ENCODE peak calls at places on chromosomes 6 and 20, in nine cellular contexts. G is RWPE1; V is caudate nucleus; J is activated CD8-positive, alpha-beta T cell treated with anti-CD3 and anti-CD28 coated beads for 36 hours; C is 8988T; T is astrocyte of the spinal cord; W is endothelial cell; F is stimulated activated CD8-positive, alpha-beta memory T cell treated with anti-CD3 and anti-CD28 coated beads, Interleukin-7, amount 100 ng/mL, for 1 hour; Q is activated naive CD8-positive, alpha-beta T cell treated with anti-CD3 and anti-CD28 coated beads, Interleukin-2, amount 50 U/mL, for 24 hours. Z is an unnamed sample.

GRCh38 chr6:163745566-163746400 is 331.3 kb downstream of the QKI start:
- DNase-seq in V (no peak), T (peak), C (peak), J (no peak), Q (no peak), W (no peak), G (peak), F (no peak), Z (peak)

GRCh38 chr20:51480507-51481270 is 61.8 kb downstream of the NFATC2 start:
- DNase-seq in G (no peak), J (peak), V (no peak), T (no peak), Q (peak), W (no peak), F (no peak), C (no peak), Z (no peak)

GRCh38 chr6:41687501-41688175 is 47.8 kb downstream of the TFEB start:
- DNase-seq in T (no peak), J (no peak), Q (no peak), C (no peak), V (no peak), F (no peak), W (no peak), G (no peak), Z (no peak)

GRCh38 chr6:22838346-22838745 is 269.0 kb downstream of the HDGFL1 start:
- DNase-seq in C (no peak), J (no peak), T (peak), F (no peak), G (no peak), W (no peak), Q (no peak), V (no peak), Z (no peak)

GRCh38 chr6:74091133-74091793 is 395.3 kb downstream of the CD109 start:
- DNase-seq in V (no peak), Q (no peak), G (peak), F (no peak), T (peak), J (no peak), C (no peak), W (no peak), Z (peak)

GRCh38 chr20:44916586-44916985 is 6.7 kb downstream of the PABPC1L start:
- DNase-seq in V (no peak), T (no peak), G (no peak), F (no peak), Q (no peak), J (no peak), W (no peak), C (no peak), Z (no peak)

GRCh38 chr6:67141012-67141411 is 1434.0 kb upstream of the EYS start:
- DNase-seq in V (no peak), C (no peak), T (no peak), W (no peak), F (no peak), G (no peak), J (no peak), Q (no peak), Z (no peak)

GRCh38 chr20:2767768-2768631 is 32.4 kb downstream of the CPXM1 start:
- DNase-seq in F (no peak), T (peak), W (no peak), Q (no peak), C (no peak), J (no peak), G (peak), V (no peak), Z (no peak)

GRCh38 chr20:19205999-19206398 is 6.4 kb upstream of the SLC24A3 start:
- DNase-seq in T (peak), J (peak), V (no peak), F (peak), G (peak), Q (peak), W (peak), C (no peak), Z (peak)

GRCh38 chr20:48728042-48728837 is 99.6 kb downstream of the PREX1 start:
- DNase-seq in Q (no peak), C (no peak), T (no peak), F (no peak), G (no peak), J (no peak), V (peak), W (no peak), Z (no peak)

GRCh38 chr20:63980317-63980805 is 571 bp upstream of the PRPF6 start:
- DNase-seq in F (no peak), J (peak), G (peak), W (no peak), Q (peak), T (no peak), C (peak), V (no peak), Z (no peak)

GRCh38 chr20:4844325-4844724 is 122.6 kb downstream of the PRND start:
- DNase-seq in V (no peak), Q (no peak), J (no peak), F (no peak), C (no peak), G (no peak), W (no peak), T (no peak), Z (no peak)

GRCh38 chr20:59948828-59949720 is 8.9 kb downstream of the FAM217B start:
- DNase-seq in Q (no peak), C (no peak), T (peak), V (no peak), G (peak), F (no peak), J (peak), W (peak), Z (peak)

GRCh38 chr6:164246082-164246481 is 831.6 kb downstream of the QKI start:
- DNase-seq in G (no peak), Q (no peak), J (no peak), W (no peak), V (no peak), F (no peak), T (no peak), C (no peak), Z (no peak)

GRCh38 chr20:44714701-44715494 is at the start of gene CCN5:
- DNase-seq in J (no peak), C (peak), V (peak), G (peak), T (peak), Q (no peak), W (no peak), F (no peak), Z (no peak)

GRCh38 chr6:99350573-99350972 is 1.1 kb upstream of the FAXC start:
- DNase-seq in F (no peak), C (no peak), Q (no peak), T (no peak), G (no peak), J (no peak), W (no peak), V (no peak), Z (no peak)

GRCh38 chr20:40682104-40683045 is 6.7 kb downstream of the MAFB start:
- DNase-seq in Q (no peak), V (no peak), J (no peak), G (no peak), F (no peak), C (no peak), W (no peak), T (no peak), Z (no peak)

GRCh38 chr20:32804022-32804715 is 15.6 kb upstream of the MAPRE1 start:
- DNase-seq in V (no peak), T (no peak), W (no peak), J (no peak), F (no peak), Q (no peak), C (no peak), G (no peak), Z (no peak)

GRCh38 chr20:36950432-36951197 is 893 bp downstream of the SAMHD1 start:
- DNase-seq in V (no peak), W (peak), Q (peak), G (peak), T (no peak), C (peak), F (no peak), J (peak), Z (peak)

GRCh38 chr20:35093245-35093884 is 758 bp upstream of the TRPC4AP start:
- DNase-seq in G (peak), C (no peak), J (peak), Q (peak), W (no peak), V (no peak), T (peak), F (no peak), Z (no peak)

GRCh38 chr6:89270951-89271721 is 44.0 kb downstream of the GABRR2 start:
- DNase-seq in V (no peak), J (no peak), W (no peak), C (no peak), Q (no peak), G (no peak), F (no peak), T (no peak), Z (no peak)

GRCh38 chr6:141824258-141824795 is 308.4 kb upstream of the GJE1 start:
- DNase-seq in Q (no peak), G (no peak), C (no peak), V (no peak), J (no peak), F (no peak), W (no peak), T (no peak), Z (peak)

GRCh38 chr6:3228046-3228671 is 706 bp upstream of the TUBB2B start:
- DNase-seq in V (no peak), T (no peak), F (no peak), W (peak), J (peak), Q (peak), C (no peak), G (no peak), Z (peak)